ENCODE peak calls at places on chromosome 9, in five cellular contexts. E is SIG-M5; J is adipocyte; W is HTR-8/SVneo; U is CD4-positive, CD25-positive, alpha-beta regulatory T cell. F is an unnamed sample.

GRCh38 chr9:115250646-115251045 is 132.7 kb upstream of the TNC start:
- DNase-seq in U (no peak), E (no peak), W (peak; percentile 37), J (peak; percentile 72), F (no peak)

GRCh38 chr9:137305060-137305787 is 3.2 kb upstream of the NRARP start:
- DNase-seq in E (no peak), W (no peak), U (peak; percentile 42), J (no peak), F (no peak)

GRCh38 chr9:35842020-35842745 is 13.2 kb downstream of the TMEM8B start:
- DNase-seq in J (no peak), U (no peak), W (no peak), E (no peak), F (no peak)

GRCh38 chr9:136604823-136605525 is 57.7 kb upstream of the EGFL7 start:
- DNase-seq in J (no peak), E (no peak), W (no peak), U (no peak), F (no peak)

GRCh38 chr9:79054500-79054899 is 517.3 kb upstream of the TLE4 start:
- DNase-seq in E (no peak), W (no peak), U (no peak), J (no peak), F (no peak)

GRCh38 chr9:93143830-93144530 is 9.9 kb upstream of the NINJ1 start:
- DNase-seq in J (no peak), W (no peak), U (peak; percentile 72), E (no peak), F (peak; percentile 72)

GRCh38 chr9:79013715-79014610 is 557.8 kb upstream of the TLE4 start:
- DNase-seq in E (no peak), U (no peak), W (no peak), J (no peak), F (no peak)

GRCh38 chr9:115133649-115134048 is 15.7 kb upstream of the TNC start:
- DNase-seq in U (no peak), W (no peak), J (peak; percentile 34), E (no peak), F (no peak)

GRCh38 chr9:92180669-92181181 is 65.5 kb upstream of the SPTLC1 start:
- DNase-seq in E (no peak), W (peak; percentile 36), U (no peak), J (peak; percentile 76), F (no peak)

GRCh38 chr9:128124873-128125574 is 2.5 kb downstream of the PTGES2 start:
- DNase-seq in J (peak; percentile 66), E (no peak), W (no peak), U (no peak), F (no peak)

GRCh38 chr9:112719696-112720095 is 1.8 kb upstream of the INIP start:
- DNase-seq in E (no peak), U (no peak), J (no peak), W (no peak), F (no peak)

GRCh38 chr9:112446518-112446917 is 40.1 kb upstream of the KIAA1958 start:
- DNase-seq in J (no peak), E (no peak), W (no peak), U (no peak), F (no peak)

GRCh38 chr9:24045150-24045549 is 219.1 kb upstream of the ELAVL2 start:
- DNase-seq in J (no peak), W (no peak), U (no peak), E (no peak), F (no peak)

GRCh38 chr9:12874395-12874794 is 99.6 kb downstream of the LURAP1L start:
- DNase-seq in E (no peak), U (no peak), J (no peak), W (no peak), F (no peak)

GRCh38 chr9:8857330-8858249 is 1058.0 kb upstream of the DMAC1 start:
- DNase-seq in W (no peak), J (peak; percentile 46), E (no peak), U (no peak), F (peak; percentile 4)

GRCh38 chr9:34664281-34665108 is 2.0 kb upstream of the CCL27 start:
- DNase-seq in W (peak; percentile 33), E (peak; percentile 31), J (peak; percentile 86), U (peak; percentile 64), F (peak; percentile 58)

GRCh38 chr9:32251539-32251938 is 132.9 kb upstream of the ACO1 start:
- DNase-seq in W (peak; percentile 30), E (no peak), J (peak; percentile 70), U (peak; percentile 33), F (no peak)

GRCh38 chr9:71675857-71676165 is 92.5 kb downstream of the CEMIP2 start:
- DNase-seq in W (no peak), E (no peak), J (no peak), U (no peak), F (no peak)

GRCh38 chr9:127065592-127065991 is 56.8 kb downstream of the ANGPTL2 start:
- DNase-seq in U (no peak), W (no peak), J (no peak), E (no peak), F (no peak)

GRCh38 chr9:127397722-127398647 is 1.0 kb downstream of the SLC2A8 start:
- DNase-seq in W (peak; percentile 44), J (peak; percentile 74), E (no peak), U (peak; percentile 20), F (no peak)

GRCh38 chr9:137187386-137187785 is 974 bp downstream of the ANAPC2 start:
- DNase-seq in J (no peak), E (no peak), W (no peak), U (no peak), F (no peak)

GRCh38 chr9:132531187-132531586 is 51.2 kb upstream of the BARHL1 start:
- DNase-seq in U (no peak), W (no peak), E (no peak), J (no peak), F (no peak)

GRCh38 chr9:124594673-124595072 is 87.5 kb upstream of the NR5A1 start:
- DNase-seq in E (no peak), W (no peak), J (no peak), U (no peak), F (no peak)

GRCh38 chr9:134456740-134457315 is 130.6 kb downstream of the RXRA start:
- DNase-seq in J (no peak), W (no peak), E (no peak), U (no peak), F (no peak)

GRCh38 chr9:97737429-97737828 is 40.3 kb upstream of the XPA start:
- DNase-seq in J (no peak), U (no peak), W (peak; percentile 53), E (no peak), F (no peak)

GRCh38 chr9:134983094-134983493 is 65.4 kb upstream of the FCN1 start:
- DNase-seq in W (no peak), J (no peak), E (no peak), U (no peak), F (no peak)

GRCh38 chr9:78004478-78005229 is 27.0 kb downstream of the GNAQ start:
- DNase-seq in U (no peak), E (no peak), W (no peak), J (peak; percentile 32), F (no peak)

GRCh38 chr9:98172604-98173003 is 19.8 kb downstream of the CORO2A start:
- DNase-seq in J (peak; percentile 28), U (no peak), E (no peak), W (peak; percentile 14), F (no peak)

GRCh38 chr9:613771-614347 is 227.6 kb upstream of the DMRT1 start:
- DNase-seq in U (peak; percentile 27), W (peak; percentile 47), E (peak; percentile 83), J (peak; percentile 91), F (no peak)

GRCh38 chr9:6965566-6965965 is 207.8 kb downstream of the KDM4C start:
- DNase-seq in U (no peak), W (no peak), E (no peak), J (no peak), F (no peak)

GRCh38 chr9:114525505-114525904 is 20.2 kb upstream of the WHRN start:
- DNase-seq in U (no peak), J (peak; percentile 60), W (peak; percentile 73), E (no peak), F (no peak)

GRCh38 chr9:134144801-134145200 is 8.9 kb downstream of the WDR5 start:
- DNase-seq in U (no peak), J (no peak), E (no peak), W (no peak), F (no peak)

GRCh38 chr9:117725426-117725887 is 21.3 kb downstream of the TLR4 start:
- DNase-seq in W (no peak), J (no peak), U (no peak), E (peak; percentile 87), F (no peak)

GRCh38 chr9:4796988-4797956 is 4.5 kb downstream of the RCL1 start:
- DNase-seq in E (no peak), W (peak; percentile 20), U (no peak), J (peak; percentile 64), F (no peak)

GRCh38 chr9:128498911-128499310 is 5.6 kb upstream of the GLE1 start:
- DNase-seq in E (no peak), W (no peak), J (no peak), U (no peak), F (no peak)

GRCh38 chr9:127575875-127576778 is 36.0 kb upstream of the STXBP1 start:
- DNase-seq in E (no peak), U (no peak), W (no peak), J (no peak), F (no peak)

GRCh38 chr9:20380546-20380945 is 241.8 kb downstream of the MLLT3 start:
- DNase-seq in U (no peak), W (no peak), J (no peak), E (no peak), F (no peak)

GRCh38 chr9:37976714-37977477 is 73.0 kb upstream of the SLC25A51 start:
- DNase-seq in W (no peak), U (no peak), J (peak; percentile 75), E (no peak), F (no peak)

GRCh38 chr9:20319641-20320337 is 302.5 kb downstream of the MLLT3 start:
- DNase-seq in W (no peak), J (peak; percentile 56), U (no peak), E (no peak), F (no peak)

GRCh38 chr9:104247899-104248460 is 153.9 kb downstream of the SMC2 start:
- DNase-seq in U (no peak), J (peak; percentile 28), E (no peak), W (no peak), F (no peak)